ENCODE peak calls at places on chromosomes 16 and 17, in six cellular contexts. H, W, B, L, O and T are unnamed samples.

GRCh38 chr16:88846088-88846487 is 10.7 kb downstream of the GALNS start:
- DNase-seq in H (no peak), W (no peak), B (peak), L (no peak), O (no peak), T (no peak)

GRCh38 chr16:88792668-88793587 is 7.9 kb upstream of the PIEZO1 start:
- DNase-seq in H (no peak), W (no peak), B (no peak), L (no peak), O (no peak), T (no peak)

GRCh38 chr17:45143767-45144198 is 4.5 kb upstream of the HEXIM1 start:
- DNase-seq in H (no peak), W (peak), B (peak), L (peak), O (peak), T (peak)

GRCh38 chr16:75288181-75288580 is 36.8 kb upstream of the BCAR1 start:
- DNase-seq in H (no peak), W (no peak), B (no peak), L (no peak), O (no peak), T (no peak)

GRCh38 chr16:84738255-84739038 is 38.6 kb downstream of the USP10 start:
- DNase-seq in H (no peak), W (peak), B (peak), L (no peak), O (peak), T (peak)

GRCh38 chr17:61399131-61400057 is at the start of gene TBX2:
- DNase-seq in H (no peak), W (peak), B (peak), L (no peak), O (no peak), T (no peak)

GRCh38 chr17:13086142-13086769 is 68.4 kb upstream of the ELAC2 start:
- DNase-seq in H (no peak), W (no peak), B (peak), L (peak), O (no peak), T (peak)

GRCh38 chr17:31907342-31907975 is 6.0 kb upstream of the UTP6 start:
- DNase-seq in H (no peak), W (no peak), B (peak), L (no peak), O (no peak), T (no peak)

GRCh38 chr17:53496356-53496755 is 326.4 kb upstream of the KIF2B start:
- DNase-seq in H (no peak), W (no peak), B (no peak), L (no peak), O (no peak), T (no peak)

GRCh38 chr17:67139289-67139688 is 94.9 kb downstream of the CACNG1 start:
- DNase-seq in H (no peak), W (no peak), B (peak), L (no peak), O (no peak), T (no peak)

GRCh38 chr16:55487048-55487803 is 8.2 kb downstream of the MMP2 start:
- DNase-seq in H (no peak), W (no peak), B (peak), L (peak), O (no peak), T (peak)

GRCh38 chr17:9522074-9522473 is 53.5 kb downstream of the STX8 start:
- DNase-seq in H (no peak), W (peak), B (peak), L (no peak), O (no peak), T (no peak)

GRCh38 chr17:74742153-74742515 is 5.1 kb downstream of the RAB37 start:
- DNase-seq in H (no peak), W (peak), B (peak), L (no peak), O (no peak), T (no peak)

GRCh38 chr17:72297326-72298115 is 176.7 kb downstream of the SOX9 start:
- DNase-seq in H (no peak), W (no peak), B (peak), L (no peak), O (no peak), T (no peak)

GRCh38 chr17:691423-691822 is 23.2 kb downstream of the VPS53 start:
- DNase-seq in H (no peak), W (no peak), B (peak), L (peak), O (no peak), T (peak)